ENCODE peak calls at places on chromosomes 7 and 10, in five cellular contexts. K, E, N, W and O are unnamed samples.
A peak's percentile ranks its signal among the peaks of the same experiment; 100 is the strongest.

GRCh38 chr7:24290004-24290641 is 6.1 kb downstream of the NPY start:
- DNase-seq in K (peak; percentile 58), E (peak; percentile 86), N (peak; percentile 76), W (peak; percentile 20), O (peak; percentile 77)

GRCh38 chr10:62844280-62845011 is 28.3 kb upstream of the EGR2 start:
- DNase-seq in K (no peak), E (no peak), N (no peak), W (no peak), O (no peak)

GRCh38 chr10:115956225-115957009 is 316.6 kb downstream of the GFRA1 start:
- DNase-seq in K (no peak), E (no peak), N (no peak), W (no peak), O (peak; percentile 53)

GRCh38 chr7:114439581-114439980 is 25.0 kb downstream of the FOXP2 start:
- DNase-seq in K (no peak), E (no peak), N (no peak), W (no peak), O (no peak)

GRCh38 chr7:150322833-150323681 is at the start of the genes ACTR3C and LRRC61:
- DNase-seq in K (no peak), E (peak; percentile 86), N (no peak), W (no peak), O (no peak)

GRCh38 chr10:986137-986825 is 2.0 kb upstream of the GTPBP4 start:
- DNase-seq in K (no peak), E (no peak), N (no peak), W (no peak), O (peak; percentile 49)

GRCh38 chr10:125823663-125824251 is 411 bp downstream of the BCCIP start:
- DNase-seq in K (peak; percentile 3), E (no peak), N (no peak), W (peak; percentile 10), O (peak; percentile 27)

GRCh38 chr10:125027889-125028288 is 86.0 kb downstream of the ZRANB1 start:
- DNase-seq in K (no peak), E (no peak), N (no peak), W (no peak), O (no peak)

GRCh38 chr10:131748831-131749766 is 151.7 kb upstream of the PPP2R2D start:
- DNase-seq in K (no peak), E (no peak), N (no peak), W (no peak), O (no peak)

GRCh38 chr7:27709137-27710075 is 30.6 kb upstream of the TAX1BP1 start:
- DNase-seq in K (peak; percentile 83), E (no peak), N (no peak), W (peak; percentile 73), O (peak; percentile 54)

GRCh38 chr10:97759157-97759980 is 12.4 kb downstream of the SFRP5 start:
- DNase-seq in K (peak; percentile 56), E (peak; percentile 41), N (peak; percentile 48), W (peak; percentile 62), O (peak; percentile 68)

GRCh38 chr10:127990846-127991542 is 84.1 kb downstream of the PTPRE start:
- DNase-seq in K (peak; percentile 68), E (no peak), N (peak; percentile 65), W (peak; percentile 97), O (peak; percentile 90)

GRCh38 chr10:71736570-71737355 is 17.2 kb upstream of the C10orf105 start:
- DNase-seq in K (no peak), E (no peak), N (no peak), W (peak; percentile 15), O (no peak)

GRCh38 chr7:78225534-78225933 is 427.0 kb downstream of the PHTF2 start:
- DNase-seq in K (peak; percentile 71), E (no peak), N (no peak), W (no peak), O (peak; percentile 24)

GRCh38 chr7:114933665-114934064 is 11.8 kb downstream of the MDFIC start:
- DNase-seq in K (no peak), E (no peak), N (no peak), W (no peak), O (no peak)

GRCh38 chr10:16195178-16195769 is 241.5 kb upstream of the PTER start:
- DNase-seq in K (no peak), E (peak; percentile 77), N (no peak), W (no peak), O (no peak)

GRCh38 chr10:29409241-29410051 is 120.6 kb downstream of the LYZL1 start:
- DNase-seq in K (peak; percentile 72), E (no peak), N (peak; percentile 43), W (peak; percentile 77), O (no peak)

GRCh38 chr7:116753130-116753529 is 81.1 kb downstream of the MET start:
- DNase-seq in K (no peak), E (no peak), N (no peak), W (peak; percentile 17), O (no peak)

GRCh38 chr7:140568021-140568813 is 72.4 kb downstream of the DENND2A start:
- DNase-seq in K (no peak), E (no peak), N (no peak), W (no peak), O (no peak)

GRCh38 chr7:135998081-135998480 is 20.9 kb upstream of the MTPN start:
- DNase-seq in K (no peak), E (no peak), N (no peak), W (no peak), O (no peak)

GRCh38 chr10:35194906-35195305 is 68.3 kb downstream of the CREM start:
- DNase-seq in K (peak; percentile 87), E (no peak), N (peak; percentile 18), W (peak; percentile 71), O (peak; percentile 84)
- H3K4me3 ChIP-seq in K (peak overlapping the region; percentile 81), E (peak overlapping the region; percentile 54), N (peak overlapping the region; percentile 58), W (peak overlapping the region; percentile 89), O (peak overlapping the region; percentile 78)

GRCh38 chr10:3074145-3074665 is 6.9 kb downstream of the PFKP start:
- DNase-seq in K (no peak), E (no peak), N (no peak), W (no peak), O (no peak)

GRCh38 chr10:3069876-3070275 is 2.5 kb downstream of the PFKP start:
- DNase-seq in K (no peak), E (no peak), N (no peak), W (no peak), O (no peak)

GRCh38 chr10:3071405-3072198 is 4.3 kb downstream of the PFKP start:
- DNase-seq in K (peak; percentile 71), E (no peak), N (peak; percentile 91), W (peak; percentile 95), O (peak; percentile 91)

GRCh38 chr10:3074985-3075600 is 7.7 kb downstream of the PFKP start:
- DNase-seq in K (no peak), E (no peak), N (no peak), W (no peak), O (no peak)

DNA sequence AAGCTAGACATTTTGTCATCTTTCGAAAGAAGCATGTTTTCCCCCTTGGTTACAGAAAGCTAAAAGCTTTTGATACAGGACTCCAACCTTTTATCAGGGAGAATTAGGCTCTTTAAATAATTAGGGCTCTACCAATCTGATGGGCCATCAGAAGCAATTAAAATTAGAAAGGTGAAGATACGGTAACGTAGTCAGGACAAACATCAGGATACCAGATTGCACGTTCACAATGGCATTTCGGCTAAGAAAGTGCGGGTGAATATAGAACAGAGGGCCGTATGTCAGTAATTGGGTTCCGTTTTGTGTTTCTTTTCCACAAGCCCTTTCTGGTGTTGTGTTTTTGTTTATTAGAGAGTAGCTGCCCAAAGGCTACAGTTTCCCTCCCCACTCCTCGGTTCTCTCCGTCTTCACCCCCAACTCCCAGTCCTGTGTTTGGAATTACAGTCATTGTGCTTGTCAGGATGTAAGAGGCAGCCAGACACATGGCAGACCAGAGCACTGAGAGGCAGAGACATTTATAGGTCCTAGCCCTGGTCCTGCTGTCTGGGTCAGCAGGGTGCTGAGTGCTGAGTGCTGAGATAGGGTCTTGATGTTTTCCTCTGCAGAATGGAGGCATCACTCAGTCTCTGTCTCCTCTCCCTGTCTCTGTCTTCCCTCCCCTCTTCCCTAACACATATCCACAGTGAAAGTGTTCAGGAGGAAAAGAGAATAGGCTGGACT is 5.5 kb downstream of the PFKP start:
- DNase-seq in K (no peak), E (no peak), N (no peak), W (no peak), O (no peak)
- H3K9ac ChIP-seq in K (no peak overlapping the region), E (no peak overlapping the region), N (no peak overlapping the region), W (no peak overlapping the region), O (no peak overlapping the region)

DNA sequence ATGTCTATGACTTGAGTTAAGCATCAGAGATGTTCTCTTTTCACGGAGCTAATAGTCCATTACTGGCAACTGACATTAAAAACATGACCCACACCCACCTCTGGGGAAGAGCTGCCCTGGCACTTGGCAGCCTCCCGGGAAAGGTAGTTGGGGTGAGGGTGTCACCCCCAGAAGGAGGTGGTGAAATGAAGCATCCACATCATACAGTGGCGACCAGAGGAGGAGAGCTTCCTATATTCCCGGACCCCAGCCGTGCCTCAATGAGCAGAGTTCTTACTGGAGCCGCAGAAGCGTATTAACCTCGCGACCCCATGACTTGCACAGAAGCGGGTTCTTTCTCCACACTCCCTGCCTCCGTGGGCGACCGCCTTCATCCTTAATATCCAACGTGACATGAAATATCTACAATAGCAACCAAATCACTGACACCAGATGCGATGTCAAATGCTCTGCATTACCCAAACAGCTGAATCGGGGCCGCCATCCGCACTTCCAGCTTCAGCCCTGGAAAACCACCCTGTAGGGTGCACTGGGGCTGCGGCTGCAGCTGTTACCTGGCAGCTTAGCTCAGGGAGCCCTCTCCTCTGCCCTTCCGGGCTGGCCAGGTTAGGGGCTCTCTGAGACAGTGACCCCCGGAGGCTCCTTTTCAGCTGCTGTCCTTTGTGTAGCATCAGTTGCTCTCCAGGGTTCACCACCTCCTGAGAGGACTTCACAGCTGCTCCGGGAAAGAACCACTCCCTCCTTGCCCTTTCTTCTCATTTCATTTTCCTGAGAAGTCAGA is 103.2 kb upstream of the PARD3 start:
- DNase-seq in K (no peak), E (no peak), N (no peak), W (no peak), O (no peak)
- H3K4me3 ChIP-seq in K (no peak overlapping the region), E (no peak overlapping the region), N (no peak overlapping the region), W (no peak overlapping the region), O (no peak overlapping the region)

DNA sequence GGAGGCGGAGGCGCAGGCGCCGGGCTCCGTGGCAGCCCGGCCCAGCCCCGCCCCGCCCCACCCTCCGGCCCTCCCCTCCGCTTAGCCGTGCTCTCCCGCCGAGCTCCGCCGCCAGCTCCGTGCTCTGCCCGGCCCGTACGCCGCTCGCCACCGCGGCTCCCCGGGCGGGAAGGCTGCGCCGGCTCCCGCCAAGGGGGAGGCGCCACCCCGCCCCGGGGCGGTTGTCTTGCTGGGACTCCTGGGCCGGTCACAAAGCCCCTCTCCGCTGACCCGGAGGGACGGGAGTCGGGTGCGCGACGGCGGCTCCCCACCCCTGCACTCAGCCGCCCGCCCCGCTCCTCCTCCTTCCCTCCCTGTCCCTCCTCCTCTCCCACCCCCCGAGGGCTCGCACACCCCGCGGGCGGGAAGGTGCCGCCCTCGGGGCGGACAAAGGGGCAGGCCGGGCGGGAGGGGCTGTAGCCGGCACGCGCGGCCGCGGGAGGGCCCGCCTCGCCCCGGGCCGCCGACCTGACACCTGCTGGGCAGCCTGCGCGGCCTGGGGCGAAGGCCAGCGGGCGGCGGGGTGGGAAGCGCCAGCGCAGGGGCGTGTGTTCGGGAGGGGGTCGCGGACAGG is 11.5 kb upstream of the SP8 start:
- DNase-seq in K (no peak), E (peak; percentile 89), N (peak; percentile 54), W (peak; percentile 32), O (peak; percentile 26)
- H3K9ac ChIP-seq in K (no peak overlapping the region), E (peak overlapping the region; percentile 67), N (peak overlapping the region; percentile 55), W (no peak overlapping the region), O (no peak overlapping the region)